ENCODE peak calls at places on chromosomes 11 and 22, in five cellular contexts. U is K562, X is gastrocnemius medialis, P is IMR-90, H is esophagus squamous epithelium. K is an unnamed sample.

GRCh38 chr11:1484061-1484671 is 2.4 kb downstream of the MOB2 start:
- DNase-seq in U (no peak), X (no peak), P (no peak), H (no peak), K (peak)

GRCh38 chr11:70272009-70272408 is 1.5 kb downstream of the PPFIA1 start:
- DNase-seq in U (no peak), X (no peak), P (no peak), H (no peak), K (no peak)

GRCh38 chr11:130023204-130023603 is 20.6 kb upstream of the PRDM10 start:
- DNase-seq in U (no peak), X (no peak), P (peak), H (no peak), K (no peak)

GRCh38 chr11:98107736-98108135 is 913.0 kb upstream of the CNTN5 start:
- DNase-seq in U (no peak), X (no peak), P (no peak), H (no peak), K (no peak)

GRCh38 chr11:73598719-73599379 is 937 bp upstream of the FAM168A start:
- DNase-seq in U (no peak), X (no peak), P (no peak), H (no peak), K (no peak)

GRCh38 chr11:66842501-66842895 is 743 bp upstream of the RCE1 start:
- DNase-seq in U (no peak), X (no peak), P (no peak), H (no peak), K (no peak)

GRCh38 chr22:27983361-27983791 is 64.3 kb upstream of the PITPNB start:
- DNase-seq in U (no peak), X (no peak), P (no peak), H (no peak), K (peak)

GRCh38 chr11:83610996-83611395 is 324.8 kb upstream of the CCDC90B start:
- DNase-seq in U (no peak), X (no peak), P (no peak), H (no peak), K (no peak)

GRCh38 chr11:69915501-69916250 is 96.5 kb upstream of the FGF3 start:
- DNase-seq in U (peak), X (peak), P (peak), H (no peak), K (peak)

GRCh38 chr11:46308632-46309419 is 31.4 kb downstream of the CREB3L1 start:
- DNase-seq in U (peak), X (peak), P (peak), H (no peak), K (peak)

GRCh38 chr11:117145393-117145761 is 1.3 kb downstream of the PAFAH1B2 start:
- DNase-seq in U (peak), X (no peak), P (peak), H (no peak), K (peak)

GRCh38 chr11:117146521-117146920 is 2.4 kb downstream of the PAFAH1B2 start:
- DNase-seq in U (no peak), X (no peak), P (peak), H (no peak), K (no peak)

GRCh38 chr11:117143390-117143789 is 697 bp upstream of the PAFAH1B2 start:
- DNase-seq in U (peak), X (no peak), P (peak), H (no peak), K (peak)

GRCh38 chr11:117144477-117145392 is 648 bp downstream of the PAFAH1B2 start:
- DNase-seq in U (peak), X (peak), P (peak), H (peak), K (peak)

GRCh38 chr11:117143871-117144476 is at the start of gene PAFAH1B2:
- DNase-seq in U (peak), X (peak), P (peak), H (peak), K (peak)
- TF ChIP-seq POLR2A in U (peak), X (peak), P (peak), H (peak), K (peak)

GRCh38 chr11:128913806-128914205 is 22.6 kb downstream of the KCNJ5 start:
- DNase-seq in U (no peak), X (no peak), P (no peak), H (no peak), K (no peak)

GRCh38 chr11:128911239-128911638 is 20.1 kb downstream of the KCNJ5 start:
- DNase-seq in U (no peak), X (no peak), P (no peak), H (no peak), K (no peak)

GRCh38 chr11:128909438-128910125 is 18.4 kb downstream of the KCNJ5 start:
- DNase-seq in U (no peak), X (no peak), P (no peak), H (no peak), K (no peak)

GRCh38 chr11:128910583-128910982 is 19.4 kb downstream of the KCNJ5 start:
- DNase-seq in U (no peak), X (no peak), P (peak), H (no peak), K (no peak)

GRCh38 chr11:128911701-128912100 is 20.5 kb downstream of the KCNJ5 start:
- DNase-seq in U (no peak), X (no peak), P (no peak), H (no peak), K (no peak)
- H3K27ac ChIP-seq in U (no peak), X (no peak), P (no peak), H (no peak), K (no peak)

GRCh38 chr22:24592846-24593809 is at the start of gene LRRC75B:
- DNase-seq in U (peak), X (peak), P (peak), H (no peak), K (peak)
- TF ChIP-seq POLR2A in U (peak), X (peak), P (peak), H (peak), K (no peak)

GRCh38 chr11:44750440-44751005 is 23.8 kb downstream of the TSPAN18 start:
- DNase-seq in U (no peak), X (no peak), P (no peak), H (no peak), K (no peak)

GRCh38 chr11:44752727-44753126 is 26.0 kb downstream of the TSPAN18 start:
- DNase-seq in U (no peak), X (no peak), P (no peak), H (no peak), K (no peak)

GRCh38 chr11:44752262-44752661 is 25.5 kb downstream of the TSPAN18 start:
- DNase-seq in U (no peak), X (no peak), P (no peak), H (no peak), K (peak)

GRCh38 chr11:44749160-44749559 is 22.4 kb downstream of the TSPAN18 start:
- DNase-seq in U (no peak), X (no peak), P (no peak), H (no peak), K (peak)

DNA sequence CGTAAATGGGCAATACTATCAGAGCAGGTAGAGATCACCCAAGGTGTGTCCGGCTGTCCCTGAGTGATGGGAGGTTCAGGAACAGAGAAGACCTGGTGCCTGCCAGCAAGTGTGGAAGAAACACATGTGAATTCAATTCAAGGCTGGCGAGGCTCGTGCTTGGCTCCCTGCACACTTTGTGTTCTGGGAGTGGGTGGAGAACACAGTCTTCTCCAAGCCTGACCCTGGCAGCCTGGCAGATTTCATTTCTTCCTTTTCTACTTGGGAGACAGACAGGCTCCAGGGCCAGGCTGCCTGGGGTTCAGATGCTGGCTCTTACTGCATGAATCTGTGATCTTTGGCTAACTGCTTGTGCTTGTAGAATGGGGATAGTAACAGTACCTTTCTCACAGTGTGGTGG is 24.3 kb downstream of the TSPAN18 start:
- DNase-seq in U (no peak), X (no peak), P (no peak), H (no peak), K (no peak)
- H3K27ac ChIP-seq in U (no peak), X (no peak), P (no peak), H (peak), K (peak)

DNA sequence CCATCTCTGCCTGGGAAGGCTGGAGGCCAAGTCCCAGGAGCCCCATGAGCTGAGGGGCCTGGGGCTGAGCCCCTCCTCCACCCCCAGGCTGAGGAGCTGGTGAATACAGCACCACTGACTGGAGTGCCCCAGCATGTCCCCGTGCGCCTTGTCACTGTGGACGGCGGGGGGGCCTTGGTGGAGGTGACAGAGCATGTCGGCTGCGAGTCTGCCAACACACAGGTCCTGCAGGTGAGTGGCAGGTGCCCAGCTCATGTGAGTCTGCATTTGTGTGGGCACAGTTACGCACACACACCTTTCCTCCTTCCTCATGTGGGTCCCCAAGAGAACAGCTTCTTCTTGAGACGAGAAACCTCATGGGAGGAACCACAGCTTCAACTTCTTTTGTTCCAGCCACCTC is 7.6 kb downstream of the TMEM132A start:
- DNase-seq in U (no peak), X (no peak), P (no peak), H (no peak), K (no peak)
- TF ChIP-seq POLR2A in U (no peak), X (no peak), P (no peak), H (no peak), K (no peak)

GRCh38 chr11:118909619-118910308 is 16.0 kb downstream of the BCL9L start:
- DNase-seq in U (no peak), X (no peak), P (no peak), H (no peak), K (no peak)
- H3K27ac ChIP-seq in U (no peak), X (peak), P (peak), H (peak), K (peak)